ENCODE peak calls at places on chromosomes 5 and 9, in eight cellular contexts. One of them, this sample, is unnamed.

GRCh38 chr5:96883871-96884270 is 7.6 kb downstream of the ERAP2 start:
- DNase-seq in A549: no peak
- DNase-seq in erythroblast: no peak
- DNase-seq in endothelial cell of umbilical vein: no peak
- DNase-seq in transverse colon: no peak
- DNase-seq in body of pancreas: no peak
- DNase-seq in stomach: no peak
- DNase-seq in IMR-90: no peak
- DNase-seq in this sample: no peak

GRCh38 chr9:113682297-113682771 is 193.8 kb upstream of the ZNF618 start:
- DNase-seq in A549: peak
- DNase-seq in erythroblast: peak
- DNase-seq in endothelial cell of umbilical vein: peak
- DNase-seq in transverse colon: peak
- DNase-seq in body of pancreas: peak
- DNase-seq in stomach: peak
- DNase-seq in IMR-90: peak
- DNase-seq in this sample: peak

GRCh38 chr5:102090770-102091169 is 205.3 kb downstream of the SLCO4C1 start:
- DNase-seq in A549: no peak
- DNase-seq in erythroblast: peak
- DNase-seq in endothelial cell of umbilical vein: no peak
- DNase-seq in transverse colon: no peak
- DNase-seq in body of pancreas: peak
- DNase-seq in stomach: no peak
- DNase-seq in IMR-90: no peak
- DNase-seq in this sample: peak

GRCh38 chr9:19456996-19457693 is 48.3 kb downstream of the ACER2 start:
- DNase-seq in A549: peak
- DNase-seq in erythroblast: peak
- DNase-seq in endothelial cell of umbilical vein: peak
- DNase-seq in transverse colon: peak
- DNase-seq in body of pancreas: peak
- DNase-seq in stomach: peak
- DNase-seq in IMR-90: peak
- DNase-seq in this sample: peak

GRCh38 chr9:88238281-88238571 is 100.0 kb upstream of the SPATA31C2 start:
- DNase-seq in A549: no peak
- DNase-seq in erythroblast: no peak
- DNase-seq in endothelial cell of umbilical vein: no peak
- DNase-seq in transverse colon: no peak
- DNase-seq in body of pancreas: no peak
- DNase-seq in stomach: no peak
- DNase-seq in IMR-90: no peak
- DNase-seq in this sample: no peak

GRCh38 chr5:141681695-141682641 is at the start of gene ARAP3:
- DNase-seq in A549: peak
- DNase-seq in erythroblast: peak
- DNase-seq in endothelial cell of umbilical vein: peak
- DNase-seq in transverse colon: peak
- DNase-seq in body of pancreas: peak
- DNase-seq in stomach: peak
- DNase-seq in IMR-90: peak
- DNase-seq in this sample: peak

GRCh38 chr9:88187631-88188030 is 49.4 kb upstream of the SPATA31C2 start:
- DNase-seq in A549: no peak
- DNase-seq in erythroblast: no peak
- DNase-seq in endothelial cell of umbilical vein: no peak
- DNase-seq in transverse colon: no peak
- DNase-seq in body of pancreas: no peak
- DNase-seq in stomach: no peak
- DNase-seq in IMR-90: peak
- DNase-seq in this sample: no peak

GRCh38 chr9:34010979-34011378 is 37.7 kb downstream of the UBAP2 start:
- DNase-seq in A549: peak
- DNase-seq in erythroblast: peak
- DNase-seq in endothelial cell of umbilical vein: peak
- DNase-seq in transverse colon: no peak
- DNase-seq in body of pancreas: no peak
- DNase-seq in stomach: no peak
- DNase-seq in IMR-90: no peak
- DNase-seq in this sample: no peak

GRCh38 chr9:133048595-133048994 is 13.2 kb upstream of the CEL start:
- DNase-seq in A549: peak
- DNase-seq in erythroblast: peak
- DNase-seq in endothelial cell of umbilical vein: peak
- DNase-seq in transverse colon: peak
- DNase-seq in body of pancreas: peak
- DNase-seq in stomach: peak
- DNase-seq in IMR-90: peak
- DNase-seq in this sample: peak

GRCh38 chr9:23826120-23826629 is at the start of gene ELAVL2:
- DNase-seq in A549: peak
- DNase-seq in erythroblast: peak
- DNase-seq in endothelial cell of umbilical vein: peak
- DNase-seq in transverse colon: peak
- DNase-seq in body of pancreas: peak
- DNase-seq in stomach: peak
- DNase-seq in IMR-90: peak
- DNase-seq in this sample: peak

GRCh38 chr5:68193481-68194036 is 22.0 kb upstream of the PIK3R1 start:
- DNase-seq in A549: no peak
- DNase-seq in erythroblast: no peak
- DNase-seq in endothelial cell of umbilical vein: peak
- DNase-seq in transverse colon: no peak
- DNase-seq in body of pancreas: no peak
- DNase-seq in stomach: no peak
- DNase-seq in IMR-90: no peak
- DNase-seq in this sample: no peak

GRCh38 chr5:153831976-153832375 is 206.7 kb downstream of the FAM114A2 start:
- DNase-seq in A549: peak
- DNase-seq in erythroblast: peak
- DNase-seq in endothelial cell of umbilical vein: peak
- DNase-seq in transverse colon: no peak
- DNase-seq in body of pancreas: no peak
- DNase-seq in stomach: no peak
- DNase-seq in IMR-90: peak
- DNase-seq in this sample: peak

GRCh38 chr5:157613385-157614245 is 38.0 kb upstream of the ADAM19 start:
- DNase-seq in A549: no peak
- DNase-seq in erythroblast: peak
- DNase-seq in endothelial cell of umbilical vein: no peak
- DNase-seq in transverse colon: no peak
- DNase-seq in body of pancreas: no peak
- DNase-seq in stomach: no peak
- DNase-seq in IMR-90: no peak
- DNase-seq in this sample: no peak

GRCh38 chr9:124261787-124262595 is 4.2 kb downstream of the NEK6 start:
- DNase-seq in A549: no peak
- DNase-seq in erythroblast: no peak
- DNase-seq in endothelial cell of umbilical vein: peak
- DNase-seq in transverse colon: no peak
- DNase-seq in body of pancreas: no peak
- DNase-seq in stomach: no peak
- DNase-seq in IMR-90: no peak
- DNase-seq in this sample: no peak

GRCh38 chr9:124258765-124259272 is 1.1 kb downstream of the NEK6 start:
- DNase-seq in A549: no peak
- DNase-seq in erythroblast: no peak
- DNase-seq in endothelial cell of umbilical vein: peak
- DNase-seq in transverse colon: peak
- DNase-seq in body of pancreas: peak
- DNase-seq in stomach: no peak
- DNase-seq in IMR-90: no peak
- DNase-seq in this sample: peak

GRCh38 chr9:124259273-124260078 is 1.7 kb downstream of the NEK6 start:
- DNase-seq in A549: peak
- DNase-seq in erythroblast: peak
- DNase-seq in endothelial cell of umbilical vein: peak
- DNase-seq in transverse colon: peak
- DNase-seq in body of pancreas: peak
- DNase-seq in stomach: peak
- DNase-seq in IMR-90: peak
- DNase-seq in this sample: peak

GRCh38 chr9:124262596-124263045 is 4.9 kb downstream of the NEK6 start:
- DNase-seq in A549: no peak
- DNase-seq in erythroblast: no peak
- DNase-seq in endothelial cell of umbilical vein: no peak
- DNase-seq in transverse colon: no peak
- DNase-seq in body of pancreas: no peak
- DNase-seq in stomach: no peak
- DNase-seq in IMR-90: peak
- DNase-seq in this sample: no peak

GRCh38 chr9:124260769-124261603 is 3.2 kb downstream of the NEK6 start:
- DNase-seq in A549: peak
- DNase-seq in erythroblast: no peak
- DNase-seq in endothelial cell of umbilical vein: peak
- DNase-seq in transverse colon: peak
- DNase-seq in body of pancreas: peak
- DNase-seq in stomach: peak
- DNase-seq in IMR-90: peak
- DNase-seq in this sample: peak
- TF ChIP-seq POLR2A in A549: no peak
- TF ChIP-seq POLR2A in erythroblast: no peak
- TF ChIP-seq POLR2A in endothelial cell of umbilical vein: no peak
- TF ChIP-seq POLR2A in transverse colon: peak
- TF ChIP-seq POLR2A in body of pancreas: no peak
- TF ChIP-seq POLR2A in stomach: no peak
- TF ChIP-seq POLR2A in IMR-90: no peak
- TF ChIP-seq POLR2A in this sample: no peak

DNA sequence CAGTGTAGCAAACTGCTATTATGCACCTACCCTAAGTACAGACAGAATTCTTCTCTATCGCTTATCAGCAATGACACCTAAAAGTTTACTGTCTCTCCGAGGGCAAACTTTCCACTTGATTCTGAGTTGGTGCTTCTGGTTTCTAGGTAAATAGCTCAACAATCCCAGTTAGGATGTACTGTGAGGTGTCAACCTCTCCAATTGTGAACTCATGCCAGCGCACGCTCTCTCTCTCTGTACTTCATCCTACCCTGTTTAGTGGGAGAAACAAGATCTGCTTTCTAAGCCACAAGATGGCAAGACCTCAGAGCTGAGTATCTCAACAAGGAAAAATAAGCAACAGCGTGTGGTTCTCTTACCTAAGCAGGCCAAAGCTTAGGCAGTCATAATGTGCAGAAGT is 335.3 kb downstream of the SLIT3 start:
- DNase-seq in A549: no peak
- DNase-seq in erythroblast: no peak
- DNase-seq in endothelial cell of umbilical vein: no peak
- DNase-seq in transverse colon: no peak
- DNase-seq in body of pancreas: no peak
- DNase-seq in stomach: no peak
- DNase-seq in IMR-90: no peak
- DNase-seq in this sample: no peak
- TF ChIP-seq POLR2A in A549: no peak
- TF ChIP-seq POLR2A in erythroblast: no peak
- TF ChIP-seq POLR2A in endothelial cell of umbilical vein: no peak
- TF ChIP-seq POLR2A in transverse colon: no peak
- TF ChIP-seq POLR2A in body of pancreas: no peak
- TF ChIP-seq POLR2A in stomach: no peak
- TF ChIP-seq POLR2A in IMR-90: no peak
- TF ChIP-seq POLR2A in this sample: no peak

GRCh38 chr9:137316012-137316981 is 14.2 kb upstream of the NRARP start:
- DNase-seq in A549: peak
- DNase-seq in erythroblast: peak
- DNase-seq in endothelial cell of umbilical vein: peak
- DNase-seq in transverse colon: peak
- DNase-seq in body of pancreas: peak
- DNase-seq in stomach: peak
- DNase-seq in IMR-90: no peak
- DNase-seq in this sample: peak
- TF ChIP-seq POLR2A in A549: no peak
- TF ChIP-seq POLR2A in erythroblast: no peak
- TF ChIP-seq POLR2A in endothelial cell of umbilical vein: no peak
- TF ChIP-seq POLR2A in transverse colon: no peak
- TF ChIP-seq POLR2A in body of pancreas: no peak
- TF ChIP-seq POLR2A in stomach: no peak
- TF ChIP-seq POLR2A in IMR-90: no peak
- TF ChIP-seq POLR2A in this sample: no peak

GRCh38 chr9:35691325-35691631 is 1.6 kb upstream of the TPM2 start:
- DNase-seq in A549: peak
- DNase-seq in erythroblast: no peak
- DNase-seq in endothelial cell of umbilical vein: no peak
- DNase-seq in transverse colon: no peak
- DNase-seq in body of pancreas: no peak
- DNase-seq in stomach: no peak
- DNase-seq in IMR-90: no peak
- DNase-seq in this sample: no peak

GRCh38 chr9:35690447-35691324 is 961 bp upstream of the TPM2 start:
- DNase-seq in A549: peak
- DNase-seq in erythroblast: peak
- DNase-seq in endothelial cell of umbilical vein: peak
- DNase-seq in transverse colon: peak
- DNase-seq in body of pancreas: peak
- DNase-seq in stomach: peak
- DNase-seq in IMR-90: peak
- DNase-seq in this sample: peak

GRCh38 chr9:35688558-35689350 is 971 bp downstream of the TPM2 start:
- DNase-seq in A549: no peak
- DNase-seq in erythroblast: no peak
- DNase-seq in endothelial cell of umbilical vein: peak
- DNase-seq in transverse colon: no peak
- DNase-seq in body of pancreas: no peak
- DNase-seq in stomach: no peak
- DNase-seq in IMR-90: peak
- DNase-seq in this sample: peak

GRCh38 chr9:35689351-35689600 is 449 bp downstream of the TPM2 start:
- DNase-seq in A549: peak
- DNase-seq in erythroblast: no peak
- DNase-seq in endothelial cell of umbilical vein: no peak
- DNase-seq in transverse colon: no peak
- DNase-seq in body of pancreas: no peak
- DNase-seq in stomach: no peak
- DNase-seq in IMR-90: no peak
- DNase-seq in this sample: no peak

DNA sequence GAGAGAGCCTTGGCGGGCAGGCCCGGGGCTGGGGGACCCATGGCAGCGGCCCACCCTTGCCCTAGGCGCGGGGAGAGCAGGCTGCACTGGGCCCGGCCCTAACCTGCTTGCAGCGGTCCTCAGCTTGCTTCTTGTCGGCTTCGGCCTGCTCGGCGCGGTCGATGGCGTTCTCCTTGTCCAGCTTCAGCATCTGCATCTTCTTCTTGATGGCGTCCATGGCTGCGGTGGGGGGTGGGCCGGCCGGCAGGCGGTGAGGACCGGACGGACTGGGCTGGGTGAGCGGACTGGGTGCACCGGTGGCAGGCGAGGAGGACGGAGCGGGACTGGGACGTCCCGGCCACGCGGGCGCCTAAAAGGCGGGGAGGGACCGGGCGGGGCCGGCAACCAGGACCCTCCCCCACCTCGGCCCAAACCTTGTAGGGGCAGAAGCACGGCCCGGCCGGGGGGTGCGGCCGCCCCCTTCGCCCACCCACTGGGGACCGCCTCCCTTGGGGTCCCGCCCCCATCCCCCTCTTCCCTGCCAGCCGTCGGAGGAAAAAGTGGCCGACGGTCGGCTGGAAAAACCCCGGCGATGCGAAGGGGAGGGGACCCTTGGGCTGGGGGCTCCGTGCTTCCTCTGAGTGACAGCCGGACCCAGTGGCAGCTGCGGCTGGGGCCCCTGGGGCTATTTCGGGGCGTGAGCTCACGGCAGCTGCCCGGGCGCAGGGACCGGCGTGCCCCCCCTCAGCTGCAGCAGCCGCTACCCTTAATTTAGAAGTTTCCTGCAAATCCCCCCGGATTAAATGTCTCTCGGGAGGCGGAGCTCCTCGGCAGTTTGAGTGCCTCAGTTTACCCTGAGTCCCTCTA is at the start of gene TPM2:
- DNase-seq in A549: peak
- DNase-seq in erythroblast: no peak
- DNase-seq in endothelial cell of umbilical vein: peak
- DNase-seq in transverse colon: peak
- DNase-seq in body of pancreas: peak
- DNase-seq in stomach: peak
- DNase-seq in IMR-90: peak
- DNase-seq in this sample: peak
- TF ChIP-seq POLR2A in A549: peak
- TF ChIP-seq POLR2A in erythroblast: no peak
- TF ChIP-seq POLR2A in endothelial cell of umbilical vein: peak
- TF ChIP-seq POLR2A in transverse colon: peak
- TF ChIP-seq POLR2A in body of pancreas: no peak
- TF ChIP-seq POLR2A in stomach: no peak
- TF ChIP-seq POLR2A in IMR-90: peak
- TF ChIP-seq POLR2A in this sample: peak

This sample was measured in H54.